ENCODE peak calls at places on chromosomes 1 and 21, in ten cellular contexts. O is HCT116, P is type B pancreatic cell, A is thyroid gland, I is GM06990, J is CD14-positive monocyte, F is lung, R is AG04450, C is GM10248, Q is astrocyte of the cerebellum. D is an unnamed sample.

GRCh38 chr1:24189528-24189927 is 2.4 kb upstream of the IFNLR1 start:
- DNase-seq in P (no peak), J (peak), O (no peak), I (peak), Q (no peak), R (no peak), F (no peak), A (no peak), C (peak), D (peak)

GRCh38 chr1:84374991-84375838 is 23.1 kb upstream of the DNASE2B start:
- DNase-seq in Q (no peak), A (no peak), O (no peak), J (no peak), R (no peak), F (no peak), I (no peak), C (no peak), P (no peak), D (no peak)

GRCh38 chr1:116741781-116742565 is 12.3 kb upstream of the CD2 start:
- DNase-seq in P (no peak), O (no peak), C (no peak), R (no peak), J (no peak), I (no peak), Q (no peak), F (no peak), A (no peak), D (no peak)

GRCh38 chr1:117033149-117033548 is 27.0 kb upstream of the TTF2 start:
- DNase-seq in J (no peak), F (no peak), I (no peak), Q (no peak), O (no peak), C (no peak), P (no peak), A (no peak), R (no peak), D (no peak)

GRCh38 chr1:10432910-10433785 is 2.9 kb downstream of the CENPS start:
- DNase-seq in I (no peak), F (no peak), C (no peak), Q (no peak), A (no peak), R (no peak), J (no peak), P (no peak), O (no peak), D (no peak)

GRCh38 chr21:34351786-34352241 is 12.0 kb upstream of the KCNE2 start:
- DNase-seq in A (peak), Q (no peak), J (no peak), F (no peak), C (peak), O (peak), P (no peak), R (no peak), I (peak), D (peak)

GRCh38 chr1:156245451-156246232 is 2.2 kb downstream of the PAQR6 start:
- DNase-seq in F (no peak), O (no peak), A (peak), R (no peak), J (no peak), I (peak), Q (no peak), C (peak), P (no peak), D (peak)

GRCh38 chr1:37808369-37809319 is 636 bp upstream of the YRDC start:
- DNase-seq in O (no peak), R (no peak), A (peak), P (peak), I (peak), J (peak), C (peak), Q (peak), F (peak), D (peak)

GRCh38 chr1:166164995-166165660 is 1.7 kb downstream of the FAM78B start:
- DNase-seq in A (peak), Q (no peak), O (no peak), P (peak), R (no peak), C (peak), J (no peak), F (no peak), I (peak), D (peak)

GRCh38 chr21:31550070-31550469 is 109.4 kb upstream of the SOD1 start:
- DNase-seq in R (no peak), C (no peak), O (no peak), A (no peak), F (no peak), J (no peak), I (no peak), Q (no peak), P (no peak), D (no peak)

GRCh38 chr1:61334718-61335589 is 252.6 kb downstream of the NFIA start:
- DNase-seq in A (peak), O (no peak), I (no peak), F (peak), R (no peak), C (no peak), J (no peak), P (no peak), Q (no peak), D (no peak)

GRCh38 chr1:219189021-219189824 is 15.5 kb downstream of the LYPLAL1 start:
- DNase-seq in C (peak), F (no peak), R (peak), J (no peak), I (peak), Q (peak), A (no peak), O (no peak), P (no peak), D (peak)

GRCh38 chr1:25896266-25896665 is 10.0 kb downstream of the STMN1 start:
- DNase-seq in Q (no peak), P (no peak), F (no peak), J (no peak), C (no peak), O (no peak), R (no peak), I (no peak), A (no peak), D (no peak)

GRCh38 chr1:220432408-220432807 is 95.5 kb upstream of the MARK1 start:
- DNase-seq in F (no peak), J (no peak), I (no peak), P (no peak), R (no peak), A (no peak), O (peak), Q (no peak), C (no peak), D (no peak)

GRCh38 chr1:154485106-154485505 is 16.9 kb upstream of the TDRD10 start:
- DNase-seq in R (no peak), J (no peak), A (peak), P (no peak), Q (no peak), I (no peak), C (no peak), O (no peak), F (no peak), D (no peak)

GRCh38 chr21:29481641-29482040 is 182.9 kb downstream of the BACH1 start:
- DNase-seq in R (peak), I (no peak), O (no peak), C (no peak), A (no peak), J (no peak), Q (peak), F (no peak), P (no peak), D (no peak)

GRCh38 chr21:34271452-34271851 is 92.4 kb upstream of the KCNE2 start:
- DNase-seq in Q (no peak), R (no peak), F (no peak), I (no peak), A (no peak), C (no peak), O (no peak), J (no peak), P (no peak), D (no peak)

GRCh38 chr1:113042336-113043143 is 30.5 kb upstream of the LRIG2 start:
- DNase-seq in F (peak), R (peak), P (peak), J (peak), O (peak), I (peak), Q (peak), A (peak), C (peak), D (peak)

GRCh38 chr21:35637431-35637830 is 422.9 kb downstream of the SETD4 start:
- DNase-seq in Q (no peak), R (no peak), P (no peak), I (no peak), A (no peak), F (no peak), J (no peak), C (no peak), O (no peak), D (no peak)

GRCh38 chr1:187244623-187245022 is 415.9 kb downstream of the PLA2G4A start:
- DNase-seq in I (no peak), P (no peak), C (no peak), O (no peak), J (no peak), Q (peak), A (peak), R (no peak), F (no peak), D (no peak)

GRCh38 chr1:113978863-113979702 is at the start of gene OLFML3:
- DNase-seq in Q (peak), F (peak), O (peak), C (peak), J (peak), A (peak), R (peak), P (peak), I (no peak), D (peak)

GRCh38 chr1:55275151-55275748 is 60.1 kb upstream of the USP24 start:
- DNase-seq in A (no peak), Q (no peak), I (no peak), C (no peak), P (no peak), O (no peak), R (no peak), J (no peak), F (no peak), D (no peak)

GRCh38 chr1:25527226-25527846 is 16.1 kb upstream of the LDLRAP1 start:
- DNase-seq in C (no peak), F (no peak), J (no peak), P (no peak), Q (no peak), R (no peak), I (no peak), A (no peak), O (no peak), D (no peak)

GRCh38 chr1:47705517-47706130 is 267.8 kb downstream of the FOXD2 start:
- DNase-seq in J (no peak), R (no peak), F (no peak), C (no peak), Q (no peak), I (no peak), A (no peak), P (no peak), O (no peak), D (no peak)

GRCh38 chr1:47701741-47702515 is 264.1 kb downstream of the FOXD2 start:
- DNase-seq in A (no peak), R (no peak), J (no peak), O (no peak), I (no peak), C (no peak), Q (no peak), F (no peak), P (no peak), D (no peak)

GRCh38 chr1:47701283-47701682 is 263.4 kb downstream of the FOXD2 start:
- DNase-seq in A (no peak), C (no peak), J (no peak), I (no peak), O (no peak), F (no peak), Q (no peak), P (no peak), R (no peak), D (no peak)

GRCh38 chr1:47703161-47703825 is 265.4 kb downstream of the FOXD2 start:
- DNase-seq in J (no peak), O (no peak), I (no peak), A (no peak), R (no peak), Q (no peak), C (no peak), P (no peak), F (no peak), D (no peak)

GRCh38 chr1:47703981-47704596 is 266.2 kb downstream of the FOXD2 start:
- DNase-seq in C (no peak), A (no peak), R (no peak), F (no peak), O (peak), Q (no peak), J (no peak), P (no peak), I (no peak), D (no peak)
- TF ChIP-seq CTCF in C (no peak), A (no peak), R (peak), F (no peak), O (peak), Q (peak), J (no peak), P (peak), I (peak), D (no peak)

GRCh38 chr21:37899141-37899540 is 17.1 kb downstream of the KCNJ6 start:
- DNase-seq in J (no peak), I (no peak), A (no peak), F (no peak), C (no peak), Q (no peak), O (no peak), R (no peak), P (no peak), D (no peak)
- TF ChIP-seq CTCF in J (no peak), I (no peak), A (no peak), F (no peak), C (no peak), Q (no peak), O (no peak), R (no peak), P (no peak), D (no peak)

DNA sequence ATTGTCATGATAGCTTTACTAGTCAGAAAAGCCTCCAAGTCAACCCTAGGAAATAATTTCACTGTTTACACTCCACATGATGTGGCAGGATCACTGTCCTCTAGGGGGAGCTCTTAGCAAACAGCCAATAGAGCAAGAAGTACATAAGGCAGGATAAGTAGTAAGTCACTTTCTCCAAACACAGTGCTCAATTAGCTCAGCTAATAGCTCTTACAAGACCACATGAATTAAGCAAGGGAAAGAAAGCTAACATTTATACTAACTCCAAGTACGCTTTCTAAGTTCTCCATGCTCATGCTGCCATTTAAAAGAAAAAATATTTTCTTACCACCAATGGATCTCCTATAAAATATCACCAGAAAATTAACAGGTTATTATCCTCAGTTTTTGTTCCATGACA is 66.9 kb upstream of the LRIF1 start:
- DNase-seq in J (no peak), P (no peak), Q (peak), O (peak), A (peak), R (peak), I (peak), F (peak), C (peak), D (peak)
- TF ChIP-seq CTCF in J (peak), P (peak), Q (peak), O (peak), A (peak), R (peak), I (peak), F (peak), C (peak), D (peak)

GRCh38 chr1:151839457-151840409 is at the start of gene C2CD4D:
- DNase-seq in I (peak), A (peak), O (peak), Q (no peak), C (peak), R (no peak), F (peak), J (no peak), P (no peak), D (peak)
- TF ChIP-seq CTCF in I (no peak), A (no peak), O (no peak), Q (no peak), C (no peak), R (no peak), F (no peak), J (no peak), P (no peak), D (no peak)

D was measured in GM13976.